ENCODE peak calls at places on chromosomes 12 and 14, in eight cellular contexts. T is psoas muscle, X is uterus, S is small intestine, J is NT2/D1, Q is hepatocyte, D is right cardiac atrium, H is aorta. W is an unnamed sample. For H3K4me1 and H3K9me3, the result is how much of the 10 kb centered on the place peaks cover.

GRCh38 chr12:81502912-81503695 is 256.0 kb downstream of the PPFIA2 start:
- DNase-seq in T (no peak), X (no peak), S (no peak), J (no peak), Q (peak), D (no peak), H (no peak), W (no peak)

GRCh38 chr14:104661086-104661485 is 28.3 kb upstream of the INF2 start:
- DNase-seq in T (no peak), X (no peak), S (no peak), J (no peak), Q (no peak), D (no peak), H (no peak), W (no peak)

GRCh38 chr14:23321572-23322547 is 603 bp downstream of the PABPN1 start:
- DNase-seq in T (peak), X (peak), S (peak), J (no peak), Q (peak), D (peak), H (peak), W (peak)

GRCh38 chr14:103941973-103942736 is at the start of gene RD3L:
- DNase-seq in T (no peak), X (no peak), S (no peak), J (no peak), Q (no peak), D (no peak), H (no peak), W (no peak)

GRCh38 chr14:75649337-75649736 is 11.3 kb downstream of the ERG28 start:
- DNase-seq in T (no peak), X (no peak), S (no peak), J (no peak), Q (no peak), D (no peak), H (no peak), W (no peak)

GRCh38 chr14:34713681-34714319 is 593 bp downstream of the CFL2 start:
- DNase-seq in T (peak), X (peak), S (peak), J (no peak), Q (peak), D (no peak), H (peak), W (peak)

GRCh38 chr14:58709949-58710348 is 72.2 kb downstream of the DACT1 start:
- DNase-seq in T (no peak), X (no peak), S (no peak), J (no peak), Q (no peak), D (no peak), H (no peak), W (no peak)

GRCh38 chr12:105280966-105281693 is 45.2 kb upstream of the APPL2 start:
- DNase-seq in T (no peak), X (no peak), S (peak), J (no peak), Q (no peak), D (no peak), H (no peak), W (peak)

GRCh38 chr12:52023182-52023975 is 16.6 kb downstream of the TAMALIN start:
- DNase-seq in T (peak), X (peak), S (peak), J (no peak), Q (peak), D (peak), H (peak), W (peak)

GRCh38 chr12:20830456-20830855 is 20.0 kb downstream of the SLCO1B3 start:
- DNase-seq in T (no peak), X (no peak), S (no peak), J (no peak), Q (no peak), D (no peak), H (no peak), W (no peak)

GRCh38 chr14:53174918-53175317 is 21.8 kb upstream of the DDHD1 start:
- DNase-seq in T (no peak), X (no peak), S (no peak), J (no peak), Q (no peak), D (no peak), H (no peak), W (no peak)

GRCh38 chr12:40451661-40452060 is 226.9 kb downstream of the LRRK2 start:
- DNase-seq in T (no peak), X (no peak), S (no peak), J (no peak), Q (no peak), D (no peak), H (no peak), W (no peak)

GRCh38 chr12:7797698-7798398 is 8.6 kb downstream of the NANOG start:
- DNase-seq in T (no peak), X (no peak), S (peak), J (no peak), Q (peak), D (no peak), H (no peak), W (no peak)

GRCh38 chr14:77194706-77195105 is 13.1 kb downstream of the TMEM63C start:
- DNase-seq in T (no peak), X (no peak), S (no peak), J (no peak), Q (no peak), D (no peak), H (no peak), W (no peak)

GRCh38 chr14:95092723-95093122 is 64.6 kb downstream of the DICER1 start:
- DNase-seq in T (no peak), X (no peak), S (no peak), J (no peak), Q (no peak), D (no peak), H (no peak), W (no peak)

GRCh38 chr12:92065018-92065499 is 80.6 kb downstream of the BTG1 start:
- DNase-seq in T (no peak), X (peak), S (no peak), J (no peak), Q (peak), D (no peak), H (no peak), W (peak)

GRCh38 chr14:67232066-67232465 is 9.2 kb upstream of the PALS1 start:
- DNase-seq in T (no peak), X (no peak), S (no peak), J (no peak), Q (no peak), D (no peak), H (no peak), W (no peak)

GRCh38 chr12:92570056-92570753 is 132.6 kb upstream of the PLEKHG7 start:
- DNase-seq in T (no peak), X (peak), S (peak), J (peak), Q (peak), D (no peak), H (no peak), W (peak)

GRCh38 chr12:127054531-127054930 is 1212.4 kb upstream of the TMEM132C start:
- DNase-seq in T (no peak), X (no peak), S (no peak), J (no peak), Q (no peak), D (no peak), H (no peak), W (no peak)

GRCh38 chr12:49232940-49233841 is 31.7 kb upstream of the TUBA1C start:
- DNase-seq in T (peak), X (peak), S (peak), J (no peak), Q (peak), D (peak), H (peak), W (peak)

GRCh38 chr12:52223411-52224039 is 9.5 kb upstream of the KRT7 start:
- DNase-seq in T (no peak), X (no peak), S (no peak), J (no peak), Q (no peak), D (no peak), H (no peak), W (no peak)

GRCh38 chr12:21428241-21428640 is 9.2 kb upstream of the PYROXD1 start:
- DNase-seq in T (no peak), X (no peak), S (no peak), J (no peak), Q (no peak), D (no peak), H (no peak), W (no peak)

GRCh38 chr12:77392467-77392866 is 327.1 kb upstream of the E2F7 start:
- DNase-seq in T (no peak), X (no peak), S (no peak), J (no peak), Q (no peak), D (no peak), H (no peak), W (no peak)

GRCh38 chr12:131511391-131511802 is 199.5 kb upstream of the SFSWAP start:
- DNase-seq in T (no peak), X (no peak), S (peak), J (peak), Q (no peak), D (no peak), H (no peak), W (no peak)

GRCh38 chr14:91744068-91744480 is 12.2 kb upstream of the CATSPERB start:
- DNase-seq in T (no peak), X (no peak), S (peak), J (no peak), Q (peak), D (no peak), H (no peak), W (peak)

GRCh38 chr14:52961060-52961639 is 10.3 kb upstream of the FERMT2 start:
- DNase-seq in T (peak), X (peak), S (peak), J (no peak), Q (peak), D (peak), H (no peak), W (peak)

GRCh38 chr14:71783101-71783500 is 149.1 kb upstream of the RGS6 start:
- DNase-seq in T (no peak), X (no peak), S (no peak), J (no peak), Q (no peak), D (no peak), H (no peak), W (no peak)

GRCh38 chr14:23452237-23452636 is 16.8 kb upstream of the MYH7 start:
- DNase-seq in T (no peak), X (no peak), S (no peak), J (no peak), Q (no peak), D (no peak), H (no peak), W (no peak)

GRCh38 chr12:55723516-55724225 is 3.5 kb downstream of the RDH5 start:
- DNase-seq in T (peak), X (no peak), S (no peak), J (no peak), Q (no peak), D (peak), H (peak), W (no peak)
- H3K4me1 ChIP-seq in T (half or more), X (under half), S (under half), J (under half), Q (under half), D (under half), H (under half), W (under half)

GRCh38 chr12:4440187-4440941 is 5.3 kb downstream of the FGF6 start:
- DNase-seq in T (no peak), X (no peak), S (no peak), J (peak), Q (no peak), D (no peak), H (no peak), W (peak)

GRCh38 chr12:4444031-4444430 is 1.6 kb downstream of the FGF6 start:
- DNase-seq in T (no peak), X (no peak), S (no peak), J (no peak), Q (no peak), D (no peak), H (no peak), W (peak)

GRCh38 chr12:4443616-4444015 is 2.0 kb downstream of the FGF6 start:
- DNase-seq in T (no peak), X (no peak), S (no peak), J (no peak), Q (no peak), D (no peak), H (no peak), W (no peak)

GRCh38 chr12:4439736-4440135 is 5.9 kb downstream of the FGF6 start:
- DNase-seq in T (no peak), X (no peak), S (no peak), J (no peak), Q (no peak), D (no peak), H (no peak), W (peak)

GRCh38 chr12:4441355-4442330 is 4.0 kb downstream of the FGF6 start:
- DNase-seq in T (no peak), X (no peak), S (no peak), J (peak), Q (no peak), D (no peak), H (no peak), W (no peak)
- H3K4me3 ChIP-seq in T (peak), X (no peak), S (no peak), J (peak), Q (no peak), D (no peak), H (no peak), W (no peak)

GRCh38 chr12:72974954-72975555 is 702.9 kb downstream of the TRHDE start:
- DNase-seq in T (no peak), X (no peak), S (no peak), J (no peak), Q (no peak), D (no peak), H (no peak), W (no peak)
- H3K9me3 ChIP-seq in T (under half), X (under half), S (under half), J (under half), Q (under half), D (under half), H (under half), W (under half)

DNA sequence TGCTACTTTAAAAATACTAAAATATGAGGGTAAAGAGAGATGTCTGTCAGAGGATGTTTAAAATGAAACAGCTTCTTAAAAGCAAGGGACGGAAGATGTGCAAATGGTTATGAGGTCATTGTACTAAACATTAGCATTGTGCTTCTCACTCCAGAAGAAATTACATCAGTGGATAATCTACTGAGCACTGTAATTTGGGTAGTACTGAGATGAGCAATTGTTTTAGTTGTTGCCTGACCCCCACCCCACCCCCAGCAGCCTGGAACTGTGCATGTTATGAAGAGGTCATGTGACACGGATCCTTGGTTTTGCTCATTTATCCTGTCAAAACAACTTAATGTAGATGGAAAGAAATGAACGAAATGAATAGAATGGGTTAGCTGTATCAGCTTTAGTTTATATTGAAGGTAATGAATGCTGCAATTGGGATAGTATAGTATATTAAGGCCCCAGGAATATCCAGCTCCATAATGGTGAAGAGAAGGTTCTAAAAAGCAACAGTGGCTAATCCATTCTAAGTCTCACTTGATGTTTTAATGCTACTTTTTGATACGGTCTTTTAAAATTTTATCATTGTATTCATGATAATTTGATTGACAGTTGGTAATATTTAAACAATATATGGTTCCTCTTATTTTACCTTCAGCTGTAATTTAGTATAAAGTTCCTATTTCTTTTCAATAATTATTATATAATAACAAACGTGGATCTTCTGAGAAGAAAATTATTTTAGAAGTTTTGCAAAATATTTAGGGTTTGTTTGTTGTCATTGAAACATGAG is 58.4 kb downstream of the WNK1 start:
- DNase-seq in T (no peak), X (no peak), S (no peak), J (no peak), Q (no peak), D (no peak), H (no peak), W (no peak)
- H3K4me1 ChIP-seq in T (under half), X (under half), S (under half), J (under half), Q (under half), D (under half), H (under half), W (under half)